ENCODE peak calls at places on chromosomes 6 and 20, in five cellular contexts. Z, W, O, Q and K are unnamed samples.

GRCh38 chr6:74870403-74870802 is 335.4 kb downstream of the COL12A1 start:
- DNase-seq in Z (no peak), W (no peak), O (no peak), Q (no peak), K (no peak)

GRCh38 chr6:166237611-166238010 is 70.0 kb upstream of the TBXT start:
- DNase-seq in Z (no peak), W (no peak), O (no peak), Q (no peak), K (no peak)

GRCh38 chr6:2931970-2932748 is 29.1 kb upstream of the SERPINB9 start:
- DNase-seq in Z (peak; percentile 89), W (peak; percentile 61), O (peak; percentile 87), Q (peak; percentile 62), K (peak; percentile 78)

GRCh38 chr20:21682576-21682975 is 22.9 kb upstream of the PAX1 start:
- DNase-seq in Z (no peak), W (no peak), O (no peak), Q (no peak), K (no peak)

GRCh38 chr6:12261502-12261901 is 28.7 kb upstream of the EDN1 start:
- DNase-seq in Z (no peak), W (no peak), O (no peak), Q (no peak), K (no peak)

GRCh38 chr6:105452924-105453756 is 50.3 kb upstream of the PREP start:
- DNase-seq in Z (peak; percentile 61), W (no peak), O (no peak), Q (no peak), K (no peak)

GRCh38 chr6:121216928-121217327 is 117.4 kb downstream of the TBC1D32 start:
- DNase-seq in Z (no peak), W (no peak), O (no peak), Q (peak; percentile 20), K (no peak)

GRCh38 chr6:32070814-32071466 is 32.7 kb downstream of the CYP21A2 start:
- DNase-seq in Z (no peak), W (no peak), O (no peak), Q (no peak), K (no peak)

GRCh38 chr6:170448317-170448716 is 104.8 kb downstream of the PSMB1 start:
- DNase-seq in Z (no peak), W (no peak), O (no peak), Q (no peak), K (no peak)

GRCh38 chr6:143680157-143680556 is 2.4 kb downstream of the PHACTR2 start:
- DNase-seq in Z (no peak), W (no peak), O (no peak), Q (peak; percentile 31), K (no peak)

GRCh38 chr6:147040041-147040440 is 164.2 kb upstream of the STXBP5 start:
- DNase-seq in Z (no peak), W (no peak), O (no peak), Q (peak; percentile 84), K (no peak)

GRCh38 chr6:170553686-170554085 is 483 bp upstream of the TBP start:
- DNase-seq in Z (no peak), W (peak; percentile 52), O (peak; percentile 23), Q (peak; percentile 72), K (no peak)

GRCh38 chr20:13220194-13220856 is 749 bp upstream of the ISM1 start:
- DNase-seq in Z (peak; percentile 38), W (no peak), O (peak; percentile 67), Q (peak; percentile 34), K (peak; percentile 35)

GRCh38 chr20:36666181-36666740 is 20.3 kb upstream of the SLA2 start:
- DNase-seq in Z (no peak), W (no peak), O (no peak), Q (peak; percentile 47), K (no peak)

GRCh38 chr6:153312633-153313032 is 181.6 kb upstream of the RGS17 start:
- DNase-seq in Z (peak; percentile 18), W (peak; percentile 43), O (peak; percentile 45), Q (peak; percentile 76), K (no peak)

GRCh38 chr20:32961956-32962517 is 42.2 kb downstream of the SUN5 start:
- DNase-seq in Z (no peak), W (no peak), O (no peak), Q (no peak), K (no peak)

GRCh38 chr6:157825243-157825904 is 2.3 kb downstream of the SNX9 start:
- DNase-seq in Z (no peak), W (no peak), O (no peak), Q (peak; percentile 43), K (no peak)

GRCh38 chr6:73394577-73395354 is at the start of gene DDX43:
- DNase-seq in Z (no peak), W (no peak), O (no peak), Q (peak; percentile 67), K (no peak)

GRCh38 chr6:70985151-70985550 is 28.3 kb upstream of the B3GAT2 start:
- DNase-seq in Z (no peak), W (peak; percentile 83), O (no peak), Q (no peak), K (no peak)

GRCh38 chr6:148193063-148193680 is 149.5 kb upstream of the SASH1 start:
- DNase-seq in Z (no peak), W (no peak), O (no peak), Q (no peak), K (no peak)

GRCh38 chr6:53727748-53728147 is 62.2 kb upstream of the KLHL31 start:
- DNase-seq in Z (no peak), W (no peak), O (no peak), Q (no peak), K (no peak)

GRCh38 chr6:125205931-125206330 is 52.4 kb downstream of the TPD52L1 start:
- DNase-seq in Z (no peak), W (no peak), O (no peak), Q (peak; percentile 15), K (no peak)

GRCh38 chr6:124028117-124028516 is 224.5 kb downstream of the NKAIN2 start:
- DNase-seq in Z (no peak), W (no peak), O (no peak), Q (peak; percentile 21), K (no peak)

GRCh38 chr6:168058691-168059551 is 20.1 kb downstream of the FRMD1 start:
- DNase-seq in Z (no peak), W (no peak), O (no peak), Q (no peak), K (no peak)

GRCh38 chr20:7199867-7200266 is 432.4 kb downstream of the BMP2 start:
- DNase-seq in Z (no peak), W (no peak), O (no peak), Q (no peak), K (no peak)

GRCh38 chr6:116328528-116328903 is 42.2 kb upstream of the DSE start:
- DNase-seq in Z (no peak), W (no peak), O (no peak), Q (no peak), K (no peak)

GRCh38 chr6:49839162-49839561 is 27.2 kb downstream of the CRISP1 start:
- DNase-seq in Z (no peak), W (no peak), O (no peak), Q (no peak), K (no peak)

GRCh38 chr20:35284992-35285805 is 627 bp upstream of the EIF6 start:
- DNase-seq in Z (no peak), W (no peak), O (no peak), Q (no peak), K (no peak)

GRCh38 chr20:13852321-13852720 is 67.5 kb downstream of the NDUFAF5 start:
- DNase-seq in Z (no peak), W (no peak), O (no peak), Q (no peak), K (no peak)

GRCh38 chr6:150002710-150003109 is 22.6 kb downstream of the RAET1L start:
- DNase-seq in Z (no peak), W (no peak), O (no peak), Q (no peak), K (no peak)

GRCh38 chr6:150004101-150004782 is 21.1 kb downstream of the RAET1L start:
- DNase-seq in Z (peak; percentile 56), W (no peak), O (no peak), Q (no peak), K (no peak)

GRCh38 chr6:150006961-150007464 is 18.3 kb downstream of the RAET1L start:
- DNase-seq in Z (peak; percentile 68), W (no peak), O (no peak), Q (peak; percentile 23), K (no peak)

GRCh38 chr6:150005761-150006651 is 19.3 kb downstream of the RAET1L start:
- DNase-seq in Z (no peak), W (no peak), O (no peak), Q (no peak), K (peak; percentile 8)

GRCh38 chr6:150004783-150005717 is 20.3 kb downstream of the RAET1L start:
- DNase-seq in Z (peak; percentile 90), W (peak; percentile 36), O (peak; percentile 95), Q (peak; percentile 80), K (peak; percentile 92)
- TF ChIP-seq CTCF in Z (no peak), W (no peak), O (no peak), Q (no peak), K (no peak)

GRCh38 chr6:27312146-27312949 is at the start of gene POM121L2:
- DNase-seq in Z (peak; percentile 68), W (peak; percentile 12), O (peak; percentile 72), Q (peak; percentile 36), K (peak; percentile 69)
- TF ChIP-seq CTCF in Z (peak; percentile 78), W (peak; percentile 34), O (peak; percentile 83), Q (peak; percentile 38), K (peak; percentile 82)

GRCh38 chr6:87373377-87373776 is 28.8 kb downstream of the C6orf163 start:
- DNase-seq in Z (no peak), W (no peak), O (no peak), Q (no peak), K (no peak)

GRCh38 chr6:87376643-87377042 is 31.1 kb upstream of the CFAP206 start:
- DNase-seq in Z (no peak), W (no peak), O (no peak), Q (no peak), K (no peak)

GRCh38 chr6:87378947-87379346 is 28.8 kb upstream of the CFAP206 start:
- DNase-seq in Z (no peak), W (no peak), O (no peak), Q (no peak), K (no peak)

DNA sequence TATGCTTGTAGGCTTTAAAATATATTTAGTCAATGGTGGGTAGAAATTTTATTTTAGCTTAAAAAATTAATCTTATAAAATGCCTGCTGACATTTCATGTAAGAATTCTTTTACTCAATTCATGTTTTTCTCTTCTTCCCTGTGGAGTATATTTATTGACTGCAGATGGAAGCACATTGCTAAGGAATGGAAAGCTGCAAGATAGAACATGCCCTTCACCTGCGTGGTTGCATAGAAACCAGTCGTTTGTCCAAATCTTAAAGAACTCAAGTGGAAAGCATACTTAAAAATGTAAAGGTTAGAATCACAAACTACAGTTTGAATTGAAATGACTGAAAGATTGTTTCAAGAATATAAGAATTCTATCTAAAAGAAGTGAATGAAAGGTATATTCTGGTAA is 30.7 kb downstream of the C6orf163 start:
- DNase-seq in Z (no peak), W (no peak), O (no peak), Q (no peak), K (no peak)
- TF ChIP-seq CTCF in Z (no peak), W (no peak), O (no peak), Q (no peak), K (no peak)

GRCh38 chr6:37010402-37010892 is 5.0 kb downstream of the FGD2 start:
- DNase-seq in Z (no peak), W (no peak), O (no peak), Q (no peak), K (no peak)
- TF ChIP-seq CTCF in Z (no peak), W (no peak), O (no peak), Q (no peak), K (no peak)